ENCODE peak calls at places on chromosomes 11 and 22, in four cellular contexts. D is fibroblast of mammary gland, H is ACHN, X is body of pancreas. Z is an unnamed sample.

GRCh38 chr11:2653930-2654739 is 45.7 kb downstream of the KCNQ1OT1 start:
- DNase-seq in D (no peak), H (no peak), X (no peak), Z (no peak)

GRCh38 chr11:6655020-6655789 is 404 bp downstream of the DCHS1 start:
- DNase-seq in D (no peak), H (no peak), X (peak; percentile 20), Z (no peak)

GRCh38 chr11:61091373-61092279 is 10.7 kb upstream of the CD5 start:
- DNase-seq in D (peak; percentile 31), H (no peak), X (no peak), Z (peak; percentile 6)

GRCh38 chr22:37476389-37477329 is 9.5 kb downstream of the MFNG start:
- DNase-seq in D (no peak), H (no peak), X (no peak), Z (no peak)

GRCh38 chr11:88537613-88538012 is 200.1 kb upstream of the CTSC start:
- DNase-seq in D (no peak), H (no peak), X (no peak), Z (no peak)

GRCh38 chr22:45934659-45935341 is 42.2 kb downstream of the WNT7B start:
- DNase-seq in D (peak; percentile 92), H (peak; percentile 61), X (peak; percentile 43), Z (peak; percentile 84)

GRCh38 chr11:84800755-84801346 is 826.3 kb downstream of the DLG2 start:
- DNase-seq in D (peak; percentile 59), H (peak; percentile 33), X (no peak), Z (peak; percentile 31)

GRCh38 chr11:4626207-4627105 is 10.8 kb upstream of the OR51D1 start:
- DNase-seq in D (peak; percentile 83), H (peak; percentile 69), X (peak; percentile 47), Z (peak; percentile 74)

GRCh38 chr22:17868771-17869170 is 94.5 kb upstream of the BID start:
- DNase-seq in D (no peak), H (no peak), X (no peak), Z (no peak)

GRCh38 chr11:65279713-65280459 is 18.1 kb downstream of the POLA2 start:
- DNase-seq in D (peak; percentile 97), H (peak; percentile 83), X (peak; percentile 71), Z (peak; percentile 97)

GRCh38 chr11:46529086-46529905 is 64.5 kb downstream of the AMBRA1 start:
- DNase-seq in D (peak; percentile 67), H (peak; percentile 57), X (peak; percentile 64), Z (peak; percentile 75)

GRCh38 chr11:130096823-130097222 is 27.1 kb downstream of the APLP2 start:
- DNase-seq in D (no peak), H (no peak), X (no peak), Z (no peak)

GRCh38 chr11:117985953-117986887 is at the start of gene IL10RA:
- DNase-seq in D (peak; percentile 43), H (peak; percentile 80), X (peak; percentile 84), Z (peak; percentile 6)

GRCh38 chr11:40879911-40880310 is 579.5 kb downstream of the LRRC4C start:
- DNase-seq in D (no peak), H (no peak), X (no peak), Z (no peak)

GRCh38 chr11:57440744-57441414 is 14.0 kb upstream of the SLC43A3 start:
- DNase-seq in D (no peak), H (no peak), X (no peak), Z (no peak)

GRCh38 chr11:69138265-69138664 is 17.5 kb upstream of the SMIM38 start:
- DNase-seq in D (peak; percentile 77), H (no peak), X (no peak), Z (peak; percentile 93)

GRCh38 chr11:10657308-10658271 is 36.0 kb downstream of the IRAG1 start:
- DNase-seq in D (peak; percentile 80), H (peak; percentile 57), X (no peak), Z (peak; percentile 73)

GRCh38 chr11:130441726-130442125 is 6.7 kb upstream of the ADAMTS15 start:
- DNase-seq in D (peak; percentile 63), H (no peak), X (no peak), Z (no peak)

GRCh38 chr22:19959043-19959586 is 17.5 kb upstream of the TXNRD2 start:
- DNase-seq in D (peak; percentile 66), H (peak; percentile 84), X (peak; percentile 81), Z (no peak)

GRCh38 chr11:34160049-34160721 is 54.8 kb downstream of the NAT10 start:
- DNase-seq in D (no peak), H (no peak), X (no peak), Z (no peak)

GRCh38 chr11:96464695-96465307 is 75.0 kb downstream of the JRKL start:
- DNase-seq in D (peak; percentile 80), H (peak; percentile 73), X (no peak), Z (peak; percentile 60)

GRCh38 chr11:75241906-75242644 is 1.5 kb downstream of the TPBGL start:
- DNase-seq in D (no peak), H (no peak), X (no peak), Z (peak; percentile 49)

Z was measured in A172.